ENCODE peak calls at places on chromosomes 7 and 10, in four cellular contexts. P, A, V and Q are unnamed samples.

GRCh38 chr7:138510003-138510402 is 49.9 kb downstream of the TRIM24 start:
- DNase-seq in P (no peak), A (no peak), V (no peak), Q (no peak)

GRCh38 chr10:87819274-87819585 is 1.2 kb upstream of the ATAD1 start:
- DNase-seq in V (no peak), P (no peak), A (no peak), Q (no peak)

GRCh38 chr10:112471878-112472487 is 25.0 kb downstream of the VTI1A start:
- DNase-seq in V (peak), P (peak), A (peak), Q (no peak)

GRCh38 chr7:80370587-80370986 is 141.3 kb downstream of the GNAT3 start:
- DNase-seq in V (no peak), A (no peak), P (no peak), Q (no peak)

GRCh38 chr10:125002423-125003145 is 60.7 kb downstream of the ZRANB1 start:
- DNase-seq in V (peak), P (no peak), A (no peak), Q (no peak)

GRCh38 chr7:76509931-76510877 is at the start of gene UPK3B:
- DNase-seq in A (no peak), V (peak), P (no peak), Q (no peak)

GRCh38 chr10:131556061-131556896 is 244.8 kb upstream of the TCERG1L start:
- DNase-seq in V (no peak), P (no peak), A (no peak), Q (no peak)

GRCh38 chr10:50561816-50562215 is 61.9 kb downstream of the SGMS1 start:
- DNase-seq in V (peak), P (no peak), A (no peak), Q (no peak)

GRCh38 chr10:103554488-103555320 is 61.2 kb downstream of the NEURL1 start:
- DNase-seq in P (no peak), A (peak), V (peak), Q (peak)

GRCh38 chr7:5349437-5350173 is 66.9 kb downstream of the SLC29A4 start:
- DNase-seq in A (no peak), V (peak), P (no peak), Q (no peak)

GRCh38 chr10:3897156-3897555 is 112.1 kb upstream of the KLF6 start:
- DNase-seq in P (no peak), A (no peak), V (no peak), Q (no peak)

GRCh38 chr7:135238112-135238744 is 4.6 kb downstream of the STRA8 start:
- DNase-seq in A (no peak), P (no peak), V (peak), Q (no peak)
- TF ChIP-seq CTCF in A (peak), P (peak), V (peak), Q (no peak)

DNA sequence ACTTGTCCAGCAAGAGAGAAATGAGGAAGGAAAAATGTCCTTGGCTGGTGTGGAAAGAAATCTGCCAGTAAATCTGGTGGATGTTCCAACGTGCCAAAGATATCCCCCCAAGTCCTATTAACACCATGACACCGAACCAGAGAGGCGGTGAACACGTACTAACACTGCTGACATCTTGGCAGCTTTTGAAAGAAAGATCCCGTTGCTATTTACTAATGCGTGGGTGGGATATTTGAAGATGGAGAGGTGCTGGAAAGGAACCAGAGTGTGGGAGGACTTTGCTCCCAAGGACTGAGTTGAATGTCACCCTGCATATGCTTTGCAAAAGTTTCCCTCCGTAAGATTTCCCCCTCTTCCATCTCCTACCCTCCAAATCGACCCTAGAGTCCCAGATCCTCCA is 7.9 kb downstream of the CCDC3 start:
- DNase-seq in A (no peak), P (no peak), V (no peak), Q (no peak)
- TF ChIP-seq POLR2AphosphoS5 in A (no peak), P (no peak), V (no peak), Q (no peak)

GRCh38 chr7:39703143-39703542 is 79.8 kb downstream of the RALA start:
- DNase-seq in P (no peak), V (peak), A (no peak), Q (no peak)
- TF ChIP-seq CTCF in P (no peak), V (peak), A (no peak), Q (no peak)

GRCh38 chr10:69331161-69331560 is 52.9 kb downstream of the HK1 start:
- DNase-seq in A (no peak), V (no peak), P (no peak), Q (no peak)

GRCh38 chr10:69334258-69335062 is 56.2 kb downstream of the HK1 start:
- DNase-seq in V (no peak), P (no peak), A (no peak), Q (no peak)

GRCh38 chr10:69335063-69335587 is 56.8 kb downstream of the HK1 start:
- DNase-seq in V (no peak), P (no peak), A (no peak), Q (peak)

GRCh38 chr10:69332278-69333010 is 54.1 kb downstream of the HK1 start:
- DNase-seq in P (no peak), A (no peak), V (no peak), Q (peak)

DNA sequence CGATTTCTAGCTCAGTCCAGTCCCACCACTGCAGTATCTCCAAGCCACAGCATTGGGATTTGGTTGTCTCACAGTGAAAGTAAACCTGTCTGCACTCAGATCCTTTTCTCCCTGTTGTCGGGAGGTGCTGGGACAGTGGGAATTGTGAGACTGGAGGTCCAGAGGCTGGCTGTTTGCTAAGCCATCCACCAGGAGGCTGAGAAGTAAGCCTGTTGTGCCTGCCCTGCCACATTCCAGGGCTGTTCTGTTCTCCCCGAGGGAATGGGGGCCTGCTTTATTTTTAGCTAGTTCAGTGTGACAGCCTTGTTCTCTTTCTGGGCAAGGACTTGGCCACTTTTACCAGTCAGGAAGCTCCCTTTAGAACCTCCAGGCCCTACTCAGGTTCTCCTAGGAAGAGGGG is 54.9 kb downstream of the HK1 start:
- DNase-seq in P (no peak), V (peak), A (no peak), Q (no peak)
- TF ChIP-seq POLR2AphosphoS5 in P (no peak), V (no peak), A (no peak), Q (peak)

GRCh38 chr7:85191383-85191782 is 4.5 kb upstream of the SEMA3D start:
- DNase-seq in V (peak), A (no peak), P (no peak), Q (no peak)
- TF ChIP-seq CTCF in V (peak), A (no peak), P (no peak), Q (no peak)